ENCODE peak calls at places on chromosome 4, in nine cellular contexts. E is RWPE1, B is progenitor cell of endocrine pancreas, X is GM12864, K is fibroblast of pulmonary artery, O is psoas muscle, H is AG09319, Z is pancreas, A is A549. F is an unnamed sample.

GRCh38 chr4:175791221-175791620 is 20.8 kb downstream of the GPM6A start:
- DNase-seq in E (no peak), B (no peak), X (no peak), K (no peak), O (no peak), H (no peak), Z (no peak), A (no peak), F (no peak)

GRCh38 chr4:165027762-165028402 is 3.9 kb upstream of the TRIM60 start:
- DNase-seq in E (no peak), B (no peak), X (no peak), K (peak; percentile 9), O (no peak), H (no peak), Z (no peak), A (no peak), F (no peak)

GRCh38 chr4:53019485-53020382 is 157.6 kb downstream of the RASL11B start:
- DNase-seq in E (peak; percentile 68), B (no peak), X (no peak), K (peak; percentile 70), O (no peak), H (no peak), Z (no peak), A (peak; percentile 63), F (no peak)

GRCh38 chr4:28269426-28269825 is 1408.8 kb downstream of the STIM2 start:
- DNase-seq in E (no peak), B (no peak), X (no peak), K (no peak), O (no peak), H (no peak), Z (no peak), A (peak; percentile 41), F (no peak)

GRCh38 chr4:102627831-102628523 is 126.8 kb downstream of the NFKB1 start:
- DNase-seq in E (peak; percentile 92), B (no peak), X (no peak), K (peak; percentile 34), O (no peak), H (no peak), Z (no peak), A (peak; percentile 62), F (peak; percentile 11)

GRCh38 chr4:145912391-145912790 is 26.2 kb downstream of the ZNF827 start:
- DNase-seq in E (no peak), B (no peak), X (no peak), K (no peak), O (no peak), H (no peak), Z (no peak), A (no peak), F (no peak)

GRCh38 chr4:98262431-98262830 is 1.2 kb downstream of the RAP1GDS1 start:
- DNase-seq in E (no peak), B (no peak), X (no peak), K (no peak), O (no peak), H (no peak), Z (peak; percentile 32), A (no peak), F (no peak)

GRCh38 chr4:185412412-185412811 is 13.4 kb downstream of the UFSP2 start:
- DNase-seq in E (no peak), B (no peak), X (no peak), K (peak; percentile 21), O (no peak), H (no peak), Z (no peak), A (no peak), F (no peak)

GRCh38 chr4:169351860-169352259 is 81.1 kb upstream of the SH3RF1 start:
- DNase-seq in E (no peak), B (no peak), X (peak; percentile 10), K (peak; percentile 80), O (no peak), H (no peak), Z (peak; percentile 63), A (no peak), F (no peak)

GRCh38 chr4:80963051-80963450 is 67.5 kb upstream of the BMP3 start:
- DNase-seq in E (peak; percentile 14), B (no peak), X (no peak), K (no peak), O (no peak), H (no peak), Z (no peak), A (peak; percentile 6), F (no peak)

DNA sequence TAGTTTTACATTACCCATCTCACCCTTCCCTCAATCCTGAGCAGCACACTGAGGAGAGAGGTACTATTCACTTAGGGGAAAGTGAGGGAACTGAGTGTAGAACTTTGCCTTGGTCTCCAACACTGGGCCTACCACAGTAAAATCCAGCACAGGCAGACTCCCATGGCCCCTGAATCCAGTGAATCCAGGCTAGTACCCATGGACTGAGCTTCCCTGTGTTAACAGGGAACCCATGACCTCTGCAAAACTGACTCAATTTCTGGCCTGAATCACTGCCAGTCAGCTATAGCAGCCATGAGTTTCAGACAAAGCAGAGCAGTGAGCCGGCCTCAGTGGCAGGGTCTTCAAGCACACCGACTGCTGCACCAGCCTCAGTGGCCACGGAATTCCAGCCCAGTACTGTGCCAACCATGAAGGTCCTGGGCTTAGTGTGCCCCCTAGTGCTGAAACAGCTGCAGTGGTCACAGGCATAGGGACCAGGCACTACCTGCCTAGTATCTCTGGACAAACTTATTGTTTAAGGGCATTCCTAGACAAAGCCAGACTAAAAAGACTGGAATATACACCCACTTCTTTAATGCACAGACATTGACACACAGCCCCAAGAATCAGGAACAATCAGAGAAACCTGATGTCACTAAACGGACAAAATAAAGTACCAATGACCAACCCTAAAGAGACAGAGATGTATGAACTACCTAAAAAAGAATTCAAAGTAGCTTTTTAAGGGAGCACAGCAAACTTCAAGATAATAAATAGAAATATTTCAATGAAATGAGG is 127.4 kb upstream of the RPL34 start:
- DNase-seq in E (no peak), B (peak; percentile 15), X (no peak), K (no peak), O (no peak), H (no peak), Z (no peak), A (peak; percentile 2), F (no peak)
- TF ChIP-seq CTCF in E (no peak), B (peak; percentile 60), X (peak; percentile 67), K (peak; percentile 21), O (no peak), H (peak; percentile 64), Z (no peak), A (no peak), F (no peak)

GRCh38 chr4:139622856-139623255 is 42.8 kb upstream of the MGST2 start:
- DNase-seq in E (no peak), B (no peak), X (no peak), K (no peak), O (no peak), H (no peak), Z (no peak), A (no peak), F (no peak)

GRCh38 chr4:139619644-139620043 is 46.0 kb upstream of the MGST2 start:
- DNase-seq in E (peak; percentile 28), B (no peak), X (no peak), K (peak; percentile 50), O (no peak), H (no peak), Z (no peak), A (peak; percentile 55), F (peak; percentile 25)

DNA sequence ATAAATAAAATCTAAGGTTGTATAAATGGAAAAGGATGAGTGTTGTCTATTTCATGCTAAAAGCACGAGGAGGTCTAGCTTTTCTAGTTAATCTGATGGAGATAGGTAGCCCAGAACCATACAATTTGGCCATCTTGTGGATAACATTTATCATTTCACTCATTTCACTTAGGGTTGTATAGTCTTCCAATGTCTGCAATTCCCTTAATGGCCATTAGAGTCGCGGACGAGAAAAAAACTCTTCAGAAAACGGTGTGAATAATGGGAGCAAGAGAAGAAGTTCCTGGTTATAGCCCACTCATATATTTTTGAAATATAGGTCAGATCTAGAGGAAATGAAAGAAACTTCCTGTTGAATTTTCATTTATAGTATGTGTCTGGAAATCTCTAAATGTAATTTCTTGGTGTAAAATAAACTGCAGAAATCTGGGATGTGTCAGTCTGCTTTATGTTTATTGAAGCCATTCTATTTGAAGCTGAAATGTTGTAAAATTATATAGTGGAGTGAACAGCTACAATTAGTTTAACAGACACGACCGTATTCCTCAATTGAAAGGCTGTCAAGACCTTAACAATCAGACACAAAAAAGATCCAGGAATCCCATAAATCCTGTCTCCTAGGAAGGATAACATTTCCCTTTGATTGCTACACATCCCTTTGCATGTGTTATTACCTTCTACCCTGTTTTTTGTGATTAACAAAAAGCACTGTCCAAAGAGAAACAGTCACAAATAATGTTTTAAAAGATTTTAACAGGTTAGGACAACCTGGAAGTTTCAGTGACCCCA is 47.7 kb upstream of the MGST2 start:
- DNase-seq in E (no peak), B (no peak), X (no peak), K (peak; percentile 31), O (no peak), H (no peak), Z (no peak), A (peak; percentile 37), F (no peak)
- TF ChIP-seq CTCF in E (no peak), B (peak; percentile 45), X (peak; percentile 54), K (peak; percentile 49), O (peak; percentile 34), H (peak; percentile 19), Z (no peak), A (peak; percentile 11), F (no peak)

DNA sequence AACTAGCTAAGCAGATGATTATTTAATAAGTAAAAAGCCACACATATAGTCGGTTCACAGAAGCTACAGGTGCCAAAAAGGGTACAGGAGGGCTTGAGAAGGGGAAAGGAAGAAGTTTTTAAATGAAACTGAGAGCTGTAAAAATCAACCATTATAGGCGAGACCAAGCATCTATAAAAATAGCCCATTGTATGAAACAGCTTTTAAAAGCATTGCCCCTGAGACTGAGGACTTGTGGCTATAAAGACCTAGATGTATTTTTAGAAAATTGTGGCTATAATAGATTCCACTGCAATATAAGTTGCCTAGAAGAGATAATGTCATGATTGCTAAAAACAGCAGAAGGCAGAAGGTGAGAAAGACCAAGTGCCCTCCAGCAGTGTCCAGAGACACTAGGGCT is 15.0 kb upstream of the TTC29 start:
- DNase-seq in E (no peak), B (no peak), X (no peak), K (no peak), O (no peak), H (no peak), Z (no peak), A (no peak), F (no peak)
- TF ChIP-seq CTCF in E (no peak), B (no peak), X (no peak), K (no peak), O (no peak), H (no peak), Z (no peak), A (no peak), F (no peak)

GRCh38 chr4:41326776-41327175 is 70.0 kb downstream of the UCHL1 start:
- DNase-seq in E (no peak), B (no peak), X (no peak), K (no peak), O (no peak), H (no peak), Z (no peak), A (no peak), F (no peak)

GRCh38 chr4:41329361-41329760 is 72.6 kb downstream of the UCHL1 start:
- DNase-seq in E (no peak), B (no peak), X (no peak), K (peak; percentile 19), O (no peak), H (no peak), Z (no peak), A (no peak), F (no peak)

GRCh38 chr4:41331224-41331623 is 74.5 kb downstream of the UCHL1 start:
- DNase-seq in E (no peak), B (no peak), X (no peak), K (no peak), O (no peak), H (no peak), Z (no peak), A (peak; percentile 16), F (no peak)

GRCh38 chr4:41324861-41325260 is 68.1 kb downstream of the UCHL1 start:
- DNase-seq in E (no peak), B (no peak), X (no peak), K (no peak), O (no peak), H (no peak), Z (no peak), A (no peak), F (no peak)

GRCh38 chr4:41327770-41328169 is 71.0 kb downstream of the UCHL1 start:
- DNase-seq in E (no peak), B (no peak), X (no peak), K (no peak), O (no peak), H (no peak), Z (no peak), A (no peak), F (no peak)
- TF ChIP-seq CTCF in E (no peak), B (no peak), X (no peak), K (no peak), O (no peak), H (no peak), Z (no peak), A (no peak), F (no peak)

F was measured in GM20000.